ENCODE peak calls at places on chromosome 10, in five cellular contexts. Z is CD8-positive, alpha-beta memory T cell; U is aorta; M is neural progenitor cell; K is HepG2. N is an unnamed sample. For H3K4me1, the result is how much of the 10 kb centered on the place peaks cover.

GRCh38 chr10:31032515-31033132 is 959 bp upstream of the ZNF438 start:
- DNase-seq in M (no peak), U (no peak), K (no peak), Z (no peak), N (no peak)

GRCh38 chr10:69847883-69848282 is 46.2 kb downstream of the COL13A1 start:
- DNase-seq in M (no peak), Z (no peak), U (no peak), K (no peak), N (no peak)

GRCh38 chr10:86648706-86649426 is 5.5 kb upstream of the OPN4 start:
- DNase-seq in U (no peak), M (no peak), Z (no peak), K (no peak), N (no peak)

GRCh38 chr10:132096223-132096622 is 30.5 kb downstream of the JAKMIP3 start:
- DNase-seq in U (no peak), Z (no peak), K (peak), M (no peak), N (no peak)

GRCh38 chr10:68489919-68490318 is 18.1 kb upstream of the DNA2 start:
- DNase-seq in K (no peak), M (no peak), Z (no peak), U (no peak), N (no peak)

GRCh38 chr10:130491011-130491697 is 355.0 kb downstream of the GLRX3 start:
- DNase-seq in Z (no peak), K (no peak), U (no peak), M (no peak), N (no peak)

GRCh38 chr10:43598447-43598846 is 7.8 kb upstream of the ZNF485 start:
- DNase-seq in K (no peak), U (no peak), M (no peak), Z (no peak), N (no peak)

GRCh38 chr10:47195274-47195885 is 104.6 kb upstream of the GDF10 start:
- DNase-seq in Z (no peak), M (no peak), K (no peak), U (no peak), N (no peak)

GRCh38 chr10:29257106-29257783 is 31.6 kb upstream of the LYZL1 start:
- DNase-seq in U (peak), M (no peak), Z (no peak), K (no peak), N (no peak)

GRCh38 chr10:118820326-118821116 is 65.8 kb upstream of the CACUL1 start:
- DNase-seq in K (no peak), Z (no peak), U (no peak), M (no peak), N (no peak)

GRCh38 chr10:103599211-103599610 is 105.7 kb downstream of the NEURL1 start:
- DNase-seq in U (peak), Z (no peak), M (peak), K (no peak), N (no peak)

GRCh38 chr10:111211756-111212155 is 134.9 kb downstream of the ADRA2A start:
- DNase-seq in K (no peak), U (no peak), M (no peak), Z (no peak), N (no peak)

GRCh38 chr10:12960431-12960898 is 41.0 kb downstream of the CCDC3 start:
- DNase-seq in M (no peak), K (peak), Z (no peak), U (peak), N (no peak)

GRCh38 chr10:28566458-28566857 is 33.5 kb downstream of the WAC start:
- DNase-seq in M (no peak), Z (no peak), K (peak), U (no peak), N (no peak)

GRCh38 chr10:89466599-89467035 is 52.2 kb downstream of the IFIT5 start:
- DNase-seq in Z (no peak), M (peak), K (peak), U (no peak), N (no peak)

GRCh38 chr10:107826166-107826565 is 661.7 kb upstream of the SORCS1 start:
- DNase-seq in K (no peak), Z (no peak), M (no peak), U (no peak), N (no peak)

GRCh38 chr10:50396491-50397311 is 145.4 kb upstream of the ASAH2 start:
- DNase-seq in M (no peak), Z (no peak), K (no peak), U (no peak), N (no peak)

GRCh38 chr10:98030093-98030821 is at the start of gene CRTAC1:
- DNase-seq in M (peak), U (peak), K (no peak), Z (no peak), N (no peak)

GRCh38 chr10:7794627-7795026 is 6.7 kb downstream of the ATP5F1C start:
- DNase-seq in K (no peak), M (no peak), Z (no peak), U (no peak), N (no peak)

GRCh38 chr10:110547139-110547761 is 20.2 kb upstream of the SMC3 start:
- DNase-seq in U (no peak), M (peak), Z (peak), K (peak), N (peak)

GRCh38 chr10:90734415-90734814 is 123.4 kb downstream of the HTR7 start:
- DNase-seq in M (no peak), K (no peak), Z (no peak), U (no peak), N (no peak)

GRCh38 chr10:68194290-68194689 is 37.6 kb downstream of the ATOH7 start:
- DNase-seq in K (no peak), Z (no peak), U (no peak), M (no peak), N (no peak)

GRCh38 chr10:99870051-99870730 is 87.8 kb downstream of the ABCC2 start:
- DNase-seq in K (no peak), Z (peak), M (no peak), U (no peak), N (peak)

DNA sequence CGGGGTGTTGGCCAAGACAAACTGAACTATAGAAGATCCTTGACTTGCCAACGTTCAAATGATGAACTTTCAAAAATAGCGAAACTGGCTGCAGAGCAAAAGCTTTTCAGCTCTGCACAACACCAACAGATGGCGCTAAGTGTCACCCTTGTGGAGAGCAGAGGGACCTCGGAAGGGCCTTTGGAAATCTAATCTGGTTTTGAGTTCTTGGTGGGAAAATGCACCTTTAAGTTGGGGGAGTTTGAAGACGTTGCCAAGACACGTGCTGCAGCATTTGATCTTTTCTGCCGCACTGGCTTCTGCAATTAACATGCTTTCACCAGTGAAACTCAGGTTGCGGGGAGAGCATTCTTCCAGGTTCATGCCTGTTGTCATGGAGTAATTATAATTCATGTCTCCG is 26.3 kb upstream of the WDR11 start:
- DNase-seq in K (peak), U (peak), M (peak), Z (no peak), N (no peak)
- H3K4me3 ChIP-seq in K (no peak), U (no peak), M (no peak), Z (no peak), N (no peak)

DNA sequence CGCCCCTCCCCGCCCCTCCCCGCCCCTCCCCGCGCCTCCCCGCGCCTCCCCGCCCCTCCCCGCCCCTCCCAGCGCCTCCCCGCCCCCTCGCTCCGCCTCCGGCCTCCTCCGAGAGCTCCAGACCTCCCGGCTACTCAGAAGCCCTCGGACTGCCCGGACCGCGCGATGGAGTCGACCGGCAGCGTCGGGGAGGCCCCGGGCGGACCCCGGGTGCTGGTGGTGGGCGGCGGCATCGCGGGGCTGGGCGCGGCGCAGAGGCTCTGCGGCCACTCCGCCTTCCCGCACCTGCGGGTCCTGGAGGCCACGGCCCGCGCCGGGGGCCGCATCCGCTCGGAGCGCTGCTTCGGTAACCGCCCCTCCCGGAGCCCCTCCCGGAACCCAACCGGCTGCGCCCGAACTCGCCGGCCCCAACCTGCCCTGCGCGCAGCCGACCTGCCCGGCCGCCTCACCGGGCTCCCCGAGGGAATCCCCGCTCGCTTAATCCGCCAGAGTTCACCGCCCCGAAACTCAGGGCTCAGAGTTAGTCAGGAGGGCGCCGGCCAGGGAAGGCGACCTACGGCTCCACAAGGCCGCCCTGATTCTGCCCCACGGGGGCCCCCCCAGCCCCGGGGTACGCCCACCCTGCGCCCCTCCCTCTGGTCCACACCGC is at the start of gene PAOX:
- DNase-seq in M (peak), Z (peak), K (no peak), U (peak), N (peak)
- H3K27ac ChIP-seq in M (no peak), Z (peak), K (peak), U (peak), N (peak)

DNA sequence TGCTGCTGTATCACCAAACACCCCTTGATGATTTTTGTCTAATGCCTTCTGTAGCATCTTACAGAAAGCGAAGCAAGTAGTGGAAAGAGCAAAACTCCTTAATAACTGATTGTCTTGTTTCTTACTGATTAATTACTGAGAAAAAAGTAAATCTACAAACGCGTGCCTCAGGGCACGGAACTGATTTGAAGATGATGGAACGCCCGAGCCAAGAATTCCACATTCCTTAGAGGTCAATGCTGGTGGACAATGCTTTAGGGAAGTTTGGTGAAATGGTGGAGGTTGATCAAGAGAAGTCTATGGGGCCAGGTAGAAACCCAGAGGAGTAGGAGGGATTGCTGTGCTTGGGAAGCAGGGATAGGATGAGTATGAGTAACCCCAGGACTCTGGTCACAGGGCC is 5.0 kb upstream of the SORBS1 start:
- DNase-seq in Z (no peak), U (no peak), K (no peak), M (no peak), N (no peak)
- H3K4me1 ChIP-seq in Z (under half), U (under half), K (under half), M (under half), N (under half)

GRCh38 chr10:127576751-127577161 is 27.6 kb downstream of the NPS start:
- DNase-seq in K (no peak), M (no peak), U (no peak), Z (no peak), N (no peak)
- H3K4me3 ChIP-seq in K (no peak), M (no peak), U (no peak), Z (no peak), N (no peak)

GRCh38 chr10:22252286-22252800 is 34.5 kb upstream of the EBLN1 start:
- DNase-seq in K (no peak), M (peak), U (peak), Z (peak), N (peak)
- H3K27ac ChIP-seq in K (no peak), M (no peak), U (peak), Z (peak), N (peak)